ENCODE peak calls at places on chromosomes 7 and 10, in five cellular contexts. One of them, this sample, is unnamed.

GRCh38 chr10:12351447-12351846 is 2.1 kb downstream of the CAMK1D start:
- DNase-seq in K562: no peak
- DNase-seq in HepG2: no peak
- DNase-seq in GM12878: no peak
- DNase-seq in A549: no peak
- DNase-seq in this sample: no peak

GRCh38 chr7:149598721-149599308 is 101.2 kb upstream of the ZNF746 start:
- DNase-seq in GM12878: no peak
- DNase-seq in A549: peak
- DNase-seq in HepG2: peak
- DNase-seq in K562: peak
- DNase-seq in this sample: peak

GRCh38 chr7:44380831-44381493 is 55.6 kb upstream of the CAMK2B start:
- DNase-seq in GM12878: no peak
- DNase-seq in K562: no peak
- DNase-seq in HepG2: no peak
- DNase-seq in A549: no peak
- DNase-seq in this sample: no peak

GRCh38 chr7:51827641-51828040 is 511.0 kb upstream of the COBL start:
- DNase-seq in A549: no peak
- DNase-seq in HepG2: no peak
- DNase-seq in K562: no peak
- DNase-seq in GM12878: no peak
- DNase-seq in this sample: no peak

GRCh38 chr10:98589007-98589406 is 142.3 kb upstream of the HPS1 start:
- DNase-seq in HepG2: peak
- DNase-seq in A549: no peak
- DNase-seq in GM12878: no peak
- DNase-seq in K562: no peak
- DNase-seq in this sample: no peak

GRCh38 chr7:30451539-30452277 is 26.9 kb downstream of the NOD1 start:
- DNase-seq in A549: no peak
- DNase-seq in HepG2: no peak
- DNase-seq in K562: no peak
- DNase-seq in GM12878: no peak
- DNase-seq in this sample: no peak

GRCh38 chr7:19958309-19958896 is 185.0 kb upstream of the TMEM196 start:
- DNase-seq in A549: peak
- DNase-seq in K562: no peak
- DNase-seq in GM12878: no peak
- DNase-seq in HepG2: peak
- DNase-seq in this sample: no peak

GRCh38 chr7:66339141-66339540 is 134.0 kb downstream of the TPST1 start:
- DNase-seq in K562: no peak
- DNase-seq in GM12878: no peak
- DNase-seq in HepG2: no peak
- DNase-seq in A549: no peak
- DNase-seq in this sample: no peak

GRCh38 chr10:109894516-109894915 is 28.8 kb downstream of the XPNPEP1 start:
- DNase-seq in K562: no peak
- DNase-seq in A549: no peak
- DNase-seq in HepG2: no peak
- DNase-seq in GM12878: no peak
- DNase-seq in this sample: peak

GRCh38 chr10:66167816-66168215 is 758.0 kb upstream of the LRRTM3 start:
- DNase-seq in GM12878: no peak
- DNase-seq in HepG2: no peak
- DNase-seq in A549: no peak
- DNase-seq in K562: no peak
- DNase-seq in this sample: no peak

GRCh38 chr10:131250454-131251145 is 60.9 kb downstream of the TCERG1L start:
- DNase-seq in GM12878: no peak
- DNase-seq in K562: no peak
- DNase-seq in HepG2: no peak
- DNase-seq in A549: no peak
- DNase-seq in this sample: no peak

GRCh38 chr7:128431221-128431620 is 21.4 kb upstream of the IMPDH1 start:
- DNase-seq in A549: no peak
- DNase-seq in K562: peak
- DNase-seq in GM12878: no peak
- DNase-seq in HepG2: no peak
- DNase-seq in this sample: no peak

DNA sequence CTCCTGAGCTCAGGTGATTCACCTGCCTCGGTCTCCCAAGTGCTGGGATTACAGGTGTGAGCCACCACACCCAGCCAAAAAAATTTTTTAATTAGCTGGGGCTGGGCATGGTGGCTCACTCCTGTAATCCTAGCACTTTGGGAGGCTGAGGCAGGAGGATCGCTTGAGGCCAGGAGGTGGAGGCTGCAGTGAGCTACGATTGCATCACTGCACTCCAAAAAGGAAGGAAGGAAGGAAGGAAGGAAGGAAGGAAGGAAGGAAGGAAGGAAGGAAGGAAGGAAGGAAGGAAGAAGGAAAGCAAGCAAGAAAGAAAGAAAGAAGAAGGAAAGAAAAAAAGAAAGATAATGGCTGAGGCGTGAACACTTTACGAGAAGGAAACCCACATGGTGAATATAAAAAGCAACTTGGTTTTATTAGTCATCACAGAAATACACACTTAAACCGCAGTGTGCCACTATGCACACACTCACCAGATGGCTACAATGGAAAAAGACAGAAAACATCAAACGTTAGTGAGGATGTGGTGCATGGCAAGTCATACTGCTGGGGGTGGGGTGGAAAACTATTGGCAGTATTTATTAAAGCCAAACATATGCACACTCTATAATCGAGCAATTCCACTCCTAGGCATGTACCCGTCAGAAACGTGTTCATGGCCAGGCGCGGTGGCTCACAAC is 4.4 kb upstream of the CCL26 start:
- DNase-seq in GM12878: peak
- DNase-seq in K562: no peak
- DNase-seq in HepG2: no peak
- DNase-seq in A549: no peak
- DNase-seq in this sample: peak
- TF ChIP-seq CTCF in GM12878: no peak
- TF ChIP-seq CTCF in K562: no peak
- TF ChIP-seq CTCF in HepG2: no peak
- TF ChIP-seq CTCF in A549: no peak
- TF ChIP-seq CTCF in this sample: no peak

DNA sequence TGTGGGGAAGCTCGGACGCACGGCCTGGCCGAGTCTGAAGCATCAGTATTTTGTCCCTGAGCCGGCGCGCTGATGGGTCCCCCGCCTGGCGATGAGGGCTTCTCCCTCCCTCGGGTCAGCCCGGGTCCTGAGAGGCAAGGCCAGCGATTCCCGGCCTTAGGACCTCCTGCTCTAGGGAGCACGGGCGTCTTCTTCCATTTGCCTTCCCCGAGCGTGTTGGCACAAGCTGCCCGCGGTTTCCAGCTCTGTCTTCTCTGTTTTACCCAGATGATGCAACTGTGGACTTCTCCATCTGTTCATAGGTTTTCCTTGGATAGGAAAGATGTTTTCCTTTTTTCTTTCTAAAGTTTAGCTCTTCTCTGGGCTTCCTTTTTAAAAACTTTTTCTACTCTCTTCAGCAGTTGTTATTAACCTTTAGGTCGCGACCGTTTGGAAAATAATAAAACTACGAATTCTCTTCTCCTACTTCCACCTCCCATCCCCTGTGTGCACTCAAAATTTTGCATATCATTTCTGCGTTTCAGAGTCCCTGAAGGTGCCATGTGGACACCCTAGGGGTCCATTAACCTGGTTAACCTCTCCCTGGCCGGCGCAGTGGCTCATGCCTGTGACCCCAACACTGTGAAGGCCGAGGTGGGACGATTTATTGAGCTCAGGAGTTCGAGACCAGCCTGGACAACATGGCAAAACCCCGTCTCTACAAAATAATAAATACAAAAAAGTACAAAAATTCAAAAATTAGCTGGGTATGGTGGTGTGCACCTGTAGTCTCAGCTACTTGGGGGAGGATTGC is 1.4 kb upstream of the SLC25A28 start:
- DNase-seq in K562: peak
- DNase-seq in HepG2: no peak
- DNase-seq in A549: no peak
- DNase-seq in GM12878: no peak
- DNase-seq in this sample: no peak
- TF ChIP-seq POLR2A in K562: no peak
- TF ChIP-seq POLR2A in HepG2: peak
- TF ChIP-seq POLR2A in A549: peak
- TF ChIP-seq POLR2A in GM12878: no peak
- TF ChIP-seq POLR2A in this sample: peak

DNA sequence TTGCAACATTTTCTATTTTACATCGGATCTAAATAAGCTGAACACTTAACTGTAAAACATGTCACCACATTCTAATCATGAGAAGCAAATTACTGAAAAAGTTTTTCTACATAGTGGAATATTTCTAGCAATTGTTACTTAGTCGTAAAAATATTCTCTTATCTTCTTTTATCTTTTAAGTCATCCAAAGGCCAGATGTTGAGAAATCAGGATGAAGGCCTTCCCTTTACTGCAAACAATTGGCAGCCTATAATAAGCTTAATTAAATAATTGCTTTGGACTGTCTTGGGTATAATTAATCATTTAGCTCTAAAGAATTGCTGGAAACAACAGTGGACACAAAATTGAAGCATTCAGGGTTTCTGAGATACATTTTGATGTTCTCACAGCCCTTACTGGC is 226.5 kb downstream of the FANK1 start:
- DNase-seq in GM12878: no peak
- DNase-seq in HepG2: no peak
- DNase-seq in K562: no peak
- DNase-seq in A549: no peak
- DNase-seq in this sample: no peak
- TF ChIP-seq MYC in GM12878: no peak
- TF ChIP-seq MYC in HepG2: no peak
- TF ChIP-seq MYC in K562: no peak
- TF ChIP-seq MYC in A549: no peak
- TF ChIP-seq MYC in this sample: no peak

GRCh38 chr7:87784424-87784823 is 91.7 kb downstream of the SLC25A40 start:
- DNase-seq in K562: no peak
- DNase-seq in A549: no peak
- DNase-seq in GM12878: no peak
- DNase-seq in HepG2: no peak
- DNase-seq in this sample: peak
- TF ChIP-seq CTCF in K562: no peak
- TF ChIP-seq CTCF in A549: no peak
- TF ChIP-seq CTCF in GM12878: no peak
- TF ChIP-seq CTCF in HepG2: peak
- TF ChIP-seq CTCF in this sample: no peak

GRCh38 chr7:74656911-74657691 is 417 bp upstream of the GTF2I start:
- DNase-seq in A549: peak
- DNase-seq in K562: peak
- DNase-seq in GM12878: peak
- DNase-seq in HepG2: peak
- DNase-seq in this sample: peak
- TF ChIP-seq POLR2A in A549: peak
- TF ChIP-seq POLR2A in K562: peak
- TF ChIP-seq POLR2A in GM12878: peak
- TF ChIP-seq POLR2A in HepG2: peak
- TF ChIP-seq POLR2A in this sample: peak